ENCODE peak calls at places on chromosomes 12 and 14, in seven cellular contexts. One of them, this sample, is unnamed.

GRCh38 chr12:26120561-26121274 is 4.1 kb downstream of the BHLHE41 start:
- DNase-seq in HepG2: no peak
- DNase-seq in dorsolateral prefrontal cortex: no peak
- DNase-seq in thoracic aorta: no peak
- DNase-seq in neural progenitor cell: no peak
- DNase-seq in mammary epithelial cell: peak
- DNase-seq in WERI-Rb-1: no peak
- DNase-seq in this sample: no peak

GRCh38 chr12:57632898-57633825 is at the start of gene B4GALNT1:
- DNase-seq in HepG2: no peak
- DNase-seq in dorsolateral prefrontal cortex: peak
- DNase-seq in thoracic aorta: no peak
- DNase-seq in neural progenitor cell: peak
- DNase-seq in mammary epithelial cell: peak
- DNase-seq in WERI-Rb-1: peak
- DNase-seq in this sample: no peak

GRCh38 chr14:59664741-59665140 is 88.1 kb upstream of the CCDC175 start:
- DNase-seq in HepG2: no peak
- DNase-seq in dorsolateral prefrontal cortex: no peak
- DNase-seq in thoracic aorta: no peak
- DNase-seq in neural progenitor cell: no peak
- DNase-seq in mammary epithelial cell: no peak
- DNase-seq in WERI-Rb-1: no peak
- DNase-seq in this sample: no peak

GRCh38 chr12:53207042-53207441 is at the start of gene ITGB7:
- DNase-seq in HepG2: no peak
- DNase-seq in dorsolateral prefrontal cortex: no peak
- DNase-seq in thoracic aorta: no peak
- DNase-seq in neural progenitor cell: no peak
- DNase-seq in mammary epithelial cell: no peak
- DNase-seq in WERI-Rb-1: no peak
- DNase-seq in this sample: no peak

GRCh38 chr12:115618105-115618504 is 659.4 kb downstream of the MED13L start:
- DNase-seq in HepG2: no peak
- DNase-seq in dorsolateral prefrontal cortex: no peak
- DNase-seq in thoracic aorta: no peak
- DNase-seq in neural progenitor cell: no peak
- DNase-seq in mammary epithelial cell: no peak
- DNase-seq in WERI-Rb-1: no peak
- DNase-seq in this sample: no peak

GRCh38 chr14:97350894-97351713 is 553.9 kb downstream of the VRK1 start:
- DNase-seq in HepG2: no peak
- DNase-seq in dorsolateral prefrontal cortex: no peak
- DNase-seq in thoracic aorta: no peak
- DNase-seq in neural progenitor cell: no peak
- DNase-seq in mammary epithelial cell: no peak
- DNase-seq in WERI-Rb-1: no peak
- DNase-seq in this sample: no peak

GRCh38 chr14:68397371-68397779 is 395.5 kb downstream of the ZFP36L1 start:
- DNase-seq in HepG2: peak
- DNase-seq in dorsolateral prefrontal cortex: peak
- DNase-seq in thoracic aorta: no peak
- DNase-seq in neural progenitor cell: no peak
- DNase-seq in mammary epithelial cell: no peak
- DNase-seq in WERI-Rb-1: no peak
- DNase-seq in this sample: no peak

GRCh38 chr12:19154696-19155095 is 25.2 kb downstream of the PLEKHA5 start:
- DNase-seq in HepG2: no peak
- DNase-seq in dorsolateral prefrontal cortex: no peak
- DNase-seq in thoracic aorta: no peak
- DNase-seq in neural progenitor cell: no peak
- DNase-seq in mammary epithelial cell: no peak
- DNase-seq in WERI-Rb-1: no peak
- DNase-seq in this sample: no peak

GRCh38 chr12:118960865-118961264 is 20.5 kb upstream of the SRRM4 start:
- DNase-seq in HepG2: no peak
- DNase-seq in dorsolateral prefrontal cortex: no peak
- DNase-seq in thoracic aorta: no peak
- DNase-seq in neural progenitor cell: no peak
- DNase-seq in mammary epithelial cell: no peak
- DNase-seq in WERI-Rb-1: no peak
- DNase-seq in this sample: no peak

GRCh38 chr12:85725991-85726390 is 110.2 kb downstream of the RASSF9 start:
- DNase-seq in HepG2: no peak
- DNase-seq in dorsolateral prefrontal cortex: no peak
- DNase-seq in thoracic aorta: no peak
- DNase-seq in neural progenitor cell: no peak
- DNase-seq in mammary epithelial cell: no peak
- DNase-seq in WERI-Rb-1: no peak
- DNase-seq in this sample: no peak

GRCh38 chr12:5267603-5268423 is 164.1 kb upstream of the NTF3 start:
- DNase-seq in HepG2: no peak
- DNase-seq in dorsolateral prefrontal cortex: no peak
- DNase-seq in thoracic aorta: no peak
- DNase-seq in neural progenitor cell: no peak
- DNase-seq in mammary epithelial cell: no peak
- DNase-seq in WERI-Rb-1: no peak
- DNase-seq in this sample: no peak

GRCh38 chr12:69254046-69254445 is 14.7 kb downstream of the CPSF6 start:
- DNase-seq in HepG2: peak
- DNase-seq in dorsolateral prefrontal cortex: no peak
- DNase-seq in thoracic aorta: no peak
- DNase-seq in neural progenitor cell: peak
- DNase-seq in mammary epithelial cell: peak
- DNase-seq in WERI-Rb-1: no peak
- DNase-seq in this sample: peak

GRCh38 chr12:24012528-24012927 is 63.1 kb upstream of the SOX5 start:
- DNase-seq in HepG2: peak
- DNase-seq in dorsolateral prefrontal cortex: no peak
- DNase-seq in thoracic aorta: no peak
- DNase-seq in neural progenitor cell: no peak
- DNase-seq in mammary epithelial cell: no peak
- DNase-seq in WERI-Rb-1: no peak
- DNase-seq in this sample: no peak

GRCh38 chr12:62438098-62438692 is 28.4 kb upstream of the MON2 start:
- DNase-seq in HepG2: peak
- DNase-seq in dorsolateral prefrontal cortex: peak
- DNase-seq in thoracic aorta: no peak
- DNase-seq in neural progenitor cell: peak
- DNase-seq in mammary epithelial cell: peak
- DNase-seq in WERI-Rb-1: peak
- DNase-seq in this sample: peak

GRCh38 chr14:24013654-24014514 is 25.2 kb downstream of the DHRS4L2 start:
- DNase-seq in HepG2: peak
- DNase-seq in dorsolateral prefrontal cortex: no peak
- DNase-seq in thoracic aorta: no peak
- DNase-seq in neural progenitor cell: peak
- DNase-seq in mammary epithelial cell: peak
- DNase-seq in WERI-Rb-1: peak
- DNase-seq in this sample: peak

GRCh38 chr14:77615231-77616132 is 955 bp downstream of the SPTLC2 start:
- DNase-seq in HepG2: no peak
- DNase-seq in dorsolateral prefrontal cortex: no peak
- DNase-seq in thoracic aorta: no peak
- DNase-seq in neural progenitor cell: peak
- DNase-seq in mammary epithelial cell: peak
- DNase-seq in WERI-Rb-1: peak
- DNase-seq in this sample: no peak

GRCh38 chr12:51905507-51906438 is 1.5 kb upstream of the ACVRL1 start:
- DNase-seq in HepG2: no peak
- DNase-seq in dorsolateral prefrontal cortex: no peak
- DNase-seq in thoracic aorta: no peak
- DNase-seq in neural progenitor cell: no peak
- DNase-seq in mammary epithelial cell: no peak
- DNase-seq in WERI-Rb-1: no peak
- DNase-seq in this sample: no peak

GRCh38 chr12:88153959-88154358 is 11.9 kb downstream of the TMTC3 start:
- DNase-seq in HepG2: peak
- DNase-seq in dorsolateral prefrontal cortex: no peak
- DNase-seq in thoracic aorta: no peak
- DNase-seq in neural progenitor cell: peak
- DNase-seq in mammary epithelial cell: no peak
- DNase-seq in WERI-Rb-1: no peak
- DNase-seq in this sample: no peak

GRCh38 chr12:92070864-92071445 is 74.7 kb downstream of the BTG1 start:
- DNase-seq in HepG2: peak
- DNase-seq in dorsolateral prefrontal cortex: no peak
- DNase-seq in thoracic aorta: no peak
- DNase-seq in neural progenitor cell: no peak
- DNase-seq in mammary epithelial cell: no peak
- DNase-seq in WERI-Rb-1: no peak
- DNase-seq in this sample: no peak

DNA sequence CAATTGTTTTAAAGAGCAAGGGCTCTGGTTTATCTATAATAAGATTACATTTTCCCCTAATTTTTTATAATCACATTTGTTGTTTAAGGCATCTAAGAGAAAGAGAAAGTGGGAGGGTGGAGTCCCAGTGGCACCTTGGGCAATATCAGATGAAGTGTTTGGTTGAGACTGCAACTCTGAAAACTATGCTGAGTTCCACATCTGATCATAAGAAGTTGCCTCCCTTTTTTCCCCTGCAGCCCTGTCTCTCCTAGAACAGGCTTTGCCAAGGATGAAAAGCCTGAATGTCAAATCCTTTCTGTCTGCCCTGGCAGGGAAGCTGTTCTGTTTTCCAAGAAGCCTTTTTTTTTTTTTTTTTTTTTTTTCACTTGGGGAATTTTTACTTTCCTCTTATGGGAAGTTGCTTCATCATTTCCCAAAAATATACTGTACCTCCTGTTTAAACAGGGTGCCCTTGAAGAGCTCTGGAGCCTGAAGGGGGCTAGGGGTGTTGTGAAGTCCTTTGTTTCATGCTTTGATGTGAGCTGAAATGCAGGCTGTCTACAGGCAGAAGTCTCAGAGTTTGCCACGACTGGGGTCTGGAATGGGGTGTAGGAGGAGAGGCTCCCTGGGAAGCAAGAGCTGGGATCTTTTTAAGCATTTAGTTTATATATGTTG is 71.3 kb downstream of the SUSD6 start:
- DNase-seq in HepG2: peak
- DNase-seq in dorsolateral prefrontal cortex: no peak
- DNase-seq in thoracic aorta: no peak
- DNase-seq in neural progenitor cell: no peak
- DNase-seq in mammary epithelial cell: peak
- DNase-seq in WERI-Rb-1: no peak
- DNase-seq in this sample: no peak
- H3K27ac ChIP-seq in HepG2: no peak
- H3K27ac ChIP-seq in dorsolateral prefrontal cortex: no peak
- H3K27ac ChIP-seq in thoracic aorta: peak
- H3K27ac ChIP-seq in neural progenitor cell: no peak
- H3K27ac ChIP-seq in mammary epithelial cell: peak
- H3K27ac ChIP-seq in WERI-Rb-1: no peak
- H3K27ac ChIP-seq in this sample: no peak

DNA sequence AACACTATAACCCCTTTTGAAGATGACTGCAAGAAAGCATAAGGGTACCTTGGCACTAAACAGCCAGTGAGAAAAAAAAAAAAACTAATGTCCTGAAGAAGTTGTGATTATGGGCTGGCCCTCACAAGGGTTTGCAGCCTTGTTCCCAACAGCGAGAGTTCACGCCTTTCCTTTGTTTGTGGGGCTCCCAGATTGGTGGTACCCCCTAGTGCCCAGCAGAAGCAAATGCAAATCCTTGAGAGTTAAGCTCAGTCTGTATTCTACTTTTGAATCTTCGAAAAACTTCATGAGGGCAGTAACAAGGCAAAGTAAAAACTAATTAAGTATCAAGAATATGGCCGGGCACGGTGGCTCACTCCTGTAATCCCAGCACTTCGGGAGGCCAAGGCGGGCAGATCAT is 238.9 kb upstream of the LMO3 start:
- DNase-seq in HepG2: peak
- DNase-seq in dorsolateral prefrontal cortex: no peak
- DNase-seq in thoracic aorta: no peak
- DNase-seq in neural progenitor cell: peak
- DNase-seq in mammary epithelial cell: no peak
- DNase-seq in WERI-Rb-1: no peak
- DNase-seq in this sample: no peak
- TF ChIP-seq CTCF in HepG2: peak
- TF ChIP-seq CTCF in dorsolateral prefrontal cortex: no peak
- TF ChIP-seq CTCF in thoracic aorta: no peak
- TF ChIP-seq CTCF in neural progenitor cell: peak
- TF ChIP-seq CTCF in mammary epithelial cell: peak
- TF ChIP-seq CTCF in WERI-Rb-1: peak
- TF ChIP-seq CTCF in this sample: no peak

GRCh38 chr12:32819424-32819823 is 63.7 kb upstream of the YARS2 start:
- DNase-seq in HepG2: no peak
- DNase-seq in dorsolateral prefrontal cortex: no peak
- DNase-seq in thoracic aorta: no peak
- DNase-seq in neural progenitor cell: no peak
- DNase-seq in mammary epithelial cell: no peak
- DNase-seq in WERI-Rb-1: no peak
- DNase-seq in this sample: no peak
- H3K27ac ChIP-seq in HepG2: no peak
- H3K27ac ChIP-seq in dorsolateral prefrontal cortex: no peak
- H3K27ac ChIP-seq in thoracic aorta: no peak
- H3K27ac ChIP-seq in neural progenitor cell: no peak
- H3K27ac ChIP-seq in mammary epithelial cell: no peak
- H3K27ac ChIP-seq in WERI-Rb-1: peak
- H3K27ac ChIP-seq in this sample: no peak

GRCh38 chr14:105400016-105400415 is 1.7 kb downstream of the TEX22 start:
- DNase-seq in HepG2: no peak
- DNase-seq in dorsolateral prefrontal cortex: no peak
- DNase-seq in thoracic aorta: no peak
- DNase-seq in neural progenitor cell: no peak
- DNase-seq in mammary epithelial cell: no peak
- DNase-seq in WERI-Rb-1: no peak
- DNase-seq in this sample: no peak
- TF ChIP-seq CTCF in HepG2: no peak
- TF ChIP-seq CTCF in dorsolateral prefrontal cortex: no peak
- TF ChIP-seq CTCF in thoracic aorta: no peak
- TF ChIP-seq CTCF in neural progenitor cell: no peak
- TF ChIP-seq CTCF in mammary epithelial cell: no peak
- TF ChIP-seq CTCF in WERI-Rb-1: no peak
- TF ChIP-seq CTCF in this sample: no peak

DNA sequence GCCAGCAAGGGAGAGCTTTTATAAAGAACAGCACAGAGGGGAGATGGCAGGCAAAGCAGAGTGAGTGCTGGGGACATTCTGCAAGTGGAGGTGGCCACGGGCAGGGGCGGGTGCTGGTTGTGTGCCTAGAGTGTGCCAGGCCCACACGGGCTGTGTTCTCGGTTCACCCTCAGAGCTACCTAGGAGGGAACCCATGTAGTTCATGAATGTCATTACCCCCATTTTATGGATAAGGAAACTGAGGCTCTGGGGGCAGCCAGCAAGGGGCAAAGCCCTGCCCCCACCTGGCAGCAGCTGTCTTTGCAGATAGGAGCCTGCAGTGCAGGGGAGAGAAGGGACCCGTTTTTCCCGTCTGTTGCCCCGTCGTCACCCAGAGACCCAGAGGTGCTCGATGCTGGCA is 85.2 kb upstream of the NCOR2 start:
- DNase-seq in HepG2: no peak
- DNase-seq in dorsolateral prefrontal cortex: no peak
- DNase-seq in thoracic aorta: no peak
- DNase-seq in neural progenitor cell: no peak
- DNase-seq in mammary epithelial cell: no peak
- DNase-seq in WERI-Rb-1: no peak
- DNase-seq in this sample: no peak
- H3K27ac ChIP-seq in HepG2: no peak
- H3K27ac ChIP-seq in dorsolateral prefrontal cortex: peak
- H3K27ac ChIP-seq in thoracic aorta: peak
- H3K27ac ChIP-seq in neural progenitor cell: no peak
- H3K27ac ChIP-seq in mammary epithelial cell: no peak
- H3K27ac ChIP-seq in WERI-Rb-1: peak
- H3K27ac ChIP-seq in this sample: peak

GRCh38 chr14:53929871-53930685 is 26.5 kb downstream of the BMP4 start:
- DNase-seq in HepG2: no peak
- DNase-seq in dorsolateral prefrontal cortex: no peak
- DNase-seq in thoracic aorta: no peak
- DNase-seq in neural progenitor cell: peak
- DNase-seq in mammary epithelial cell: peak
- DNase-seq in WERI-Rb-1: peak
- DNase-seq in this sample: peak
- TF ChIP-seq CTCF in HepG2: peak
- TF ChIP-seq CTCF in dorsolateral prefrontal cortex: peak
- TF ChIP-seq CTCF in thoracic aorta: peak
- TF ChIP-seq CTCF in neural progenitor cell: peak
- TF ChIP-seq CTCF in mammary epithelial cell: peak
- TF ChIP-seq CTCF in WERI-Rb-1: peak
- TF ChIP-seq CTCF in this sample: peak